ENCODE peak calls at places on chromosomes 16 and 17, in nine cellular contexts. One of them, this sample, is unnamed.

GRCh38 chr16:78372302-78372701 is 272.8 kb downstream of the WWOX start:
- ATAC-seq in A549: no peak
- ATAC-seq in HepG2: no peak
- ATAC-seq in right lobe of liver: no peak
- ATAC-seq in upper lobe of left lung: no peak
- ATAC-seq in HCT116: no peak
- ATAC-seq in GM12878: no peak
- ATAC-seq in IMR-90: no peak
- ATAC-seq in heart left ventricle: no peak
- ATAC-seq in this sample: no peak

GRCh38 chr17:57623620-57624019 is 121.5 kb downstream of the CCDC182 start:
- ATAC-seq in A549: no peak
- ATAC-seq in HepG2: no peak
- ATAC-seq in right lobe of liver: no peak
- ATAC-seq in upper lobe of left lung: no peak
- ATAC-seq in HCT116: no peak
- ATAC-seq in GM12878: peak
- ATAC-seq in IMR-90: no peak
- ATAC-seq in heart left ventricle: no peak
- ATAC-seq in this sample: no peak

GRCh38 chr16:79607587-79607986 is 7.0 kb upstream of the MAF start:
- ATAC-seq in A549: peak
- ATAC-seq in HepG2: no peak
- ATAC-seq in right lobe of liver: peak
- ATAC-seq in upper lobe of left lung: no peak
- ATAC-seq in HCT116: no peak
- ATAC-seq in GM12878: no peak
- ATAC-seq in IMR-90: no peak
- ATAC-seq in heart left ventricle: peak
- ATAC-seq in this sample: peak

GRCh38 chr17:20206068-20206467 is 196.9 kb downstream of the SPECC1 start:
- ATAC-seq in A549: peak
- ATAC-seq in HepG2: no peak
- ATAC-seq in right lobe of liver: no peak
- ATAC-seq in upper lobe of left lung: no peak
- ATAC-seq in HCT116: no peak
- ATAC-seq in GM12878: no peak
- ATAC-seq in IMR-90: peak
- ATAC-seq in heart left ventricle: no peak
- ATAC-seq in this sample: no peak

GRCh38 chr17:75832164-75832651 is 12.0 kb downstream of the UNC13D start:
- ATAC-seq in A549: no peak
- ATAC-seq in HepG2: no peak
- ATAC-seq in right lobe of liver: peak
- ATAC-seq in upper lobe of left lung: peak
- ATAC-seq in HCT116: no peak
- ATAC-seq in GM12878: peak
- ATAC-seq in IMR-90: no peak
- ATAC-seq in heart left ventricle: peak
- ATAC-seq in this sample: peak

GRCh38 chr17:28626818-28627217 is 12.8 kb upstream of the RSKR start:
- ATAC-seq in A549: no peak
- ATAC-seq in HepG2: no peak
- ATAC-seq in right lobe of liver: peak
- ATAC-seq in upper lobe of left lung: no peak
- ATAC-seq in HCT116: no peak
- ATAC-seq in GM12878: no peak
- ATAC-seq in IMR-90: no peak
- ATAC-seq in heart left ventricle: no peak
- ATAC-seq in this sample: no peak

GRCh38 chr16:54106078-54106477 is 180.5 kb downstream of the IRX3 start:
- ATAC-seq in A549: no peak
- ATAC-seq in HepG2: no peak
- ATAC-seq in right lobe of liver: no peak
- ATAC-seq in upper lobe of left lung: no peak
- ATAC-seq in HCT116: no peak
- ATAC-seq in GM12878: no peak
- ATAC-seq in IMR-90: no peak
- ATAC-seq in heart left ventricle: no peak
- ATAC-seq in this sample: no peak

GRCh38 chr17:75077072-75077489 is 10.7 kb upstream of the SLC16A5 start:
- ATAC-seq in A549: no peak
- ATAC-seq in HepG2: peak
- ATAC-seq in right lobe of liver: peak
- ATAC-seq in upper lobe of left lung: no peak
- ATAC-seq in HCT116: peak
- ATAC-seq in GM12878: no peak
- ATAC-seq in IMR-90: no peak
- ATAC-seq in heart left ventricle: no peak
- ATAC-seq in this sample: peak

GRCh38 chr17:8266648-8267479 is 17.8 kb downstream of the PFAS start:
- ATAC-seq in A549: peak
- ATAC-seq in HepG2: no peak
- ATAC-seq in right lobe of liver: no peak
- ATAC-seq in upper lobe of left lung: no peak
- ATAC-seq in HCT116: no peak
- ATAC-seq in GM12878: no peak
- ATAC-seq in IMR-90: no peak
- ATAC-seq in heart left ventricle: no peak
- ATAC-seq in this sample: no peak

GRCh38 chr17:42333053-42333452 is 44.8 kb downstream of the STAT5A start:
- ATAC-seq in A549: no peak
- ATAC-seq in HepG2: no peak
- ATAC-seq in right lobe of liver: peak
- ATAC-seq in upper lobe of left lung: no peak
- ATAC-seq in HCT116: no peak
- ATAC-seq in GM12878: peak
- ATAC-seq in IMR-90: no peak
- ATAC-seq in heart left ventricle: no peak
- ATAC-seq in this sample: no peak

GRCh38 chr16:58121132-58121531 is 8.0 kb downstream of the CFAP20 start:
- ATAC-seq in A549: no peak
- ATAC-seq in HepG2: no peak
- ATAC-seq in right lobe of liver: peak
- ATAC-seq in upper lobe of left lung: no peak
- ATAC-seq in HCT116: no peak
- ATAC-seq in GM12878: no peak
- ATAC-seq in IMR-90: no peak
- ATAC-seq in heart left ventricle: no peak
- ATAC-seq in this sample: no peak

GRCh38 chr17:63967953-63968352 is 4.8 kb downstream of the SCN4A start:
- ATAC-seq in A549: no peak
- ATAC-seq in HepG2: no peak
- ATAC-seq in right lobe of liver: no peak
- ATAC-seq in upper lobe of left lung: no peak
- ATAC-seq in HCT116: peak
- ATAC-seq in GM12878: no peak
- ATAC-seq in IMR-90: no peak
- ATAC-seq in heart left ventricle: no peak
- ATAC-seq in this sample: no peak

GRCh38 chr17:36183001-36183810 is 6.8 kb upstream of the TBC1D3B start:
- ATAC-seq in A549: peak
- ATAC-seq in HepG2: peak
- ATAC-seq in right lobe of liver: peak
- ATAC-seq in upper lobe of left lung: peak
- ATAC-seq in HCT116: peak
- ATAC-seq in GM12878: peak
- ATAC-seq in IMR-90: peak
- ATAC-seq in heart left ventricle: peak
- ATAC-seq in this sample: peak

DNA sequence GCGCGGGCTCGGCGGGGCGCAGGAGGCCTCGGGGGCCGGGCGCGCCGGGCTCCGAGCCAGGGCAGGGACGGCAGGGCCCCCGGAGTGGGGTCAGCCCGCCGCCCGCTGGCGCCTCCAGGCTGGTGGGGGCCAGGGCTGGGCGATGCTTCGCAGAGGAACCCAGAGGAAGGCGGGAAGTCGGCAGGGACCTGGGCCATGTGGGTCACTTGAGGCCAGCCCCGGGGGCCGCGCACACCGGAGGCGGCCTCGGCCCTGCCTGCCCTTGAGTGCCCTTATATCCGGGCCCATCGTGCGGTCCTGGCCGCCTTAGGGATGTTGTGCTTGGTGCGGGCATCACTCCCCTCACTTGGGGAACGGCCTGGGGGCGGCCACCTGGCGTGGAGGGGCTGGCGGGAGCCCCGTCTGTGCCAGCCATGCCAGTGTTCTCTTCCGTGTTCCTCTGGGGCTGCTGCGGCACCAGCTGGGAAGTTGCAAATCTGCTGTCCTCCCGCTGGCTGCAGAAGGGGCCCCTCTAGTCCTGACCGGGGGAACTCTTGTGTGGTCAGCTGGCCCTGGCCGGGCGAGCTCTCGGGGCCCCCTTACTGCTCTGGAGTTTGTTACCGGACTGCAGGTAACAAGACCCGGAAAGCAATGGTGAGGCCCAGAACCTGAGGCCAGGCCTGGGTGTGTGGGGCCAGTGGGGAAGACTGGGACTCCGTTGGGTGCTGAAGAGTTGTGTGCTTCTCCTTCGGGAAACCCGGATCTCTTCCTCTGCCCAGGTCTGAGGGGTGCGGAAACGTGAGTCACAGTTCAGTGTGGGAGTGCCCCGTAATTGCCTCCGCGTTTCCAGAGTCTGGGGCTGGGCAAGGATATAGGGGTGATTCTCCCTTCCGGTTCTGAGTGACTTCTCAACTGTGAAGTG is 849 bp downstream of the CAPN15 start:
- ATAC-seq in A549: peak
- ATAC-seq in HepG2: no peak
- ATAC-seq in right lobe of liver: no peak
- ATAC-seq in upper lobe of left lung: peak
- ATAC-seq in HCT116: no peak
- ATAC-seq in GM12878: no peak
- ATAC-seq in IMR-90: peak
- ATAC-seq in heart left ventricle: peak
- ATAC-seq in this sample: peak
- TF ChIP-seq POLR2A in A549: no peak
- TF ChIP-seq POLR2A in HepG2: no peak
- TF ChIP-seq POLR2A in right lobe of liver: no peak
- TF ChIP-seq POLR2A in upper lobe of left lung: no peak
- TF ChIP-seq POLR2A in HCT116: no peak
- TF ChIP-seq POLR2A in GM12878: no peak
- TF ChIP-seq POLR2A in IMR-90: peak
- TF ChIP-seq POLR2A in heart left ventricle: no peak
- TF ChIP-seq POLR2A in this sample: no peak

DNA sequence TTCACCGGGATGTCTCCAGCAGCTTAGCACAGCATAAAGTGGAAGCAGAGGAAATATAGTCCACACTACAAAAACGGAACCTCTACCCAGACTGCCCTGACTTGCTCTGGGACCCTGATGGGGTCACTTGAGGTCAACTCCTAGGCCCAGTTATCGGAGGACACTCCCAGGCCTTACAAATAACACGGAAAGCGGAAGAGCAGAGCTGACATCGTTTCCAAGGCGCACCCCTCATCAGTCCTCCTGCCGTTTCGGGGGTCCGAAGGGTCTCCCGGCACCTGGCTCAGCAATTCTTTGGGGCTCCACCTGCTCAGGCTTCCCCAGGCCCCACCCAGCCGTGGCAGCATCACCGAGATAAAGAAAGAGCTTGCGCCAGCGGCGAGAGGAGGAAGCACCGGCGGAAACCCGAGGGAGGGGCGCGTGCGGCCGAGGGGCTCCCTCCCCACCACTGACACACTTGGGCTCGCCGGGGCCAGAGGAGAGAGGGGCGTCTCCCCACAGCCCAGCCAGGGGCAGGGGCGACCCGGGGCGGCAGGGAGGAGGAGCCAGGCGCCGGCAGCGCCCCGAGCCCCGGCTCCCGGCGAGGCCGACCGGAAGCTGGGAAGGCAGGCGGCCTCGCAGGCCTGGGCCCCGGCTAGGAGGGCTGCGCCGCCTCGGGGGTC is 727 bp downstream of the CORO7 start:
- ATAC-seq in A549: peak
- ATAC-seq in HepG2: peak
- ATAC-seq in right lobe of liver: peak
- ATAC-seq in upper lobe of left lung: peak
- ATAC-seq in HCT116: peak
- ATAC-seq in GM12878: peak
- ATAC-seq in IMR-90: peak
- ATAC-seq in heart left ventricle: peak
- ATAC-seq in this sample: peak
- TF ChIP-seq POLR2A in A549: no peak
- TF ChIP-seq POLR2A in HepG2: no peak
- TF ChIP-seq POLR2A in right lobe of liver: no peak
- TF ChIP-seq POLR2A in upper lobe of left lung: no peak
- TF ChIP-seq POLR2A in HCT116: no peak
- TF ChIP-seq POLR2A in GM12878: no peak
- TF ChIP-seq POLR2A in IMR-90: no peak
- TF ChIP-seq POLR2A in heart left ventricle: no peak
- TF ChIP-seq POLR2A in this sample: peak

GRCh38 chr16:728131-728889 is 1.4 kb downstream of the HAGHL start:
- ATAC-seq in A549: peak
- ATAC-seq in HepG2: no peak
- ATAC-seq in right lobe of liver: peak
- ATAC-seq in upper lobe of left lung: no peak
- ATAC-seq in HCT116: peak
- ATAC-seq in GM12878: peak
- ATAC-seq in IMR-90: peak
- ATAC-seq in heart left ventricle: peak
- ATAC-seq in this sample: peak

GRCh38 chr16:727291-727977 is 528 bp downstream of the HAGHL start:
- ATAC-seq in A549: peak
- ATAC-seq in HepG2: peak
- ATAC-seq in right lobe of liver: no peak
- ATAC-seq in upper lobe of left lung: no peak
- ATAC-seq in HCT116: peak
- ATAC-seq in GM12878: peak
- ATAC-seq in IMR-90: peak
- ATAC-seq in heart left ventricle: peak
- ATAC-seq in this sample: peak

GRCh38 chr16:730666-731509 is 4.0 kb downstream of the HAGHL start:
- ATAC-seq in A549: no peak
- ATAC-seq in HepG2: no peak
- ATAC-seq in right lobe of liver: no peak
- ATAC-seq in upper lobe of left lung: no peak
- ATAC-seq in HCT116: no peak
- ATAC-seq in GM12878: no peak
- ATAC-seq in IMR-90: no peak
- ATAC-seq in heart left ventricle: no peak
- ATAC-seq in this sample: no peak

GRCh38 chr16:729768-730665 is 3.1 kb downstream of the HAGHL start:
- ATAC-seq in A549: no peak
- ATAC-seq in HepG2: no peak
- ATAC-seq in right lobe of liver: no peak
- ATAC-seq in upper lobe of left lung: no peak
- ATAC-seq in HCT116: no peak
- ATAC-seq in GM12878: no peak
- ATAC-seq in IMR-90: no peak
- ATAC-seq in heart left ventricle: no peak
- ATAC-seq in this sample: no peak

GRCh38 chr16:728890-729744 is 2.2 kb downstream of the HAGHL start:
- ATAC-seq in A549: no peak
- ATAC-seq in HepG2: no peak
- ATAC-seq in right lobe of liver: no peak
- ATAC-seq in upper lobe of left lung: no peak
- ATAC-seq in HCT116: no peak
- ATAC-seq in GM12878: no peak
- ATAC-seq in IMR-90: no peak
- ATAC-seq in heart left ventricle: no peak
- ATAC-seq in this sample: no peak
- TF ChIP-seq POLR2A in A549: no peak
- TF ChIP-seq POLR2A in HepG2: no peak
- TF ChIP-seq POLR2A in right lobe of liver: no peak
- TF ChIP-seq POLR2A in upper lobe of left lung: no peak
- TF ChIP-seq POLR2A in HCT116: no peak
- TF ChIP-seq POLR2A in GM12878: no peak
- TF ChIP-seq POLR2A in IMR-90: no peak
- TF ChIP-seq POLR2A in heart left ventricle: no peak
- TF ChIP-seq POLR2A in this sample: no peak

GRCh38 chr17:73924083-73924482 is 279.4 kb upstream of the RPL38 start:
- ATAC-seq in A549: no peak
- ATAC-seq in HepG2: no peak
- ATAC-seq in right lobe of liver: no peak
- ATAC-seq in upper lobe of left lung: no peak
- ATAC-seq in HCT116: no peak
- ATAC-seq in GM12878: no peak
- ATAC-seq in IMR-90: no peak
- ATAC-seq in heart left ventricle: no peak
- ATAC-seq in this sample: no peak
- TF ChIP-seq POLR2A in A549: no peak
- TF ChIP-seq POLR2A in HepG2: no peak
- TF ChIP-seq POLR2A in right lobe of liver: no peak
- TF ChIP-seq POLR2A in upper lobe of left lung: no peak
- TF ChIP-seq POLR2A in HCT116: no peak
- TF ChIP-seq POLR2A in GM12878: no peak
- TF ChIP-seq POLR2A in IMR-90: no peak
- TF ChIP-seq POLR2A in heart left ventricle: no peak
- TF ChIP-seq POLR2A in this sample: no peak

This sample was measured in gastroesophageal sphincter.